ENCODE peak calls at places on chromosomes 11 and 22, in seven cellular contexts. R, I, D, S, Q, V and Z are unnamed samples.

GRCh38 chr11:1570896-1571759 is 943 bp downstream of the DUSP8 start:
- DNase-seq in R (no peak), I (no peak), D (no peak), S (no peak), Q (peak; percentile 60), V (no peak), Z (no peak)

GRCh38 chr22:41563051-41563711 is 2.4 kb downstream of the CSDC2 start:
- DNase-seq in R (no peak), I (peak; percentile 76), D (peak; percentile 84), S (no peak), Q (peak; percentile 84), V (no peak), Z (no peak)

GRCh38 chr11:100866453-100866852 is 179.4 kb downstream of the ARHGAP42 start:
- DNase-seq in R (no peak), I (no peak), D (no peak), S (no peak), Q (no peak), V (no peak), Z (no peak)

GRCh38 chr11:118274184-118274583 is 10.1 kb upstream of the MPZL2 start:
- DNase-seq in R (no peak), I (no peak), D (no peak), S (no peak), Q (no peak), V (peak; percentile 66), Z (no peak)

GRCh38 chr22:45428391-45429385 is 15.2 kb downstream of the RIBC2 start:
- DNase-seq in R (no peak), I (no peak), D (no peak), S (no peak), Q (no peak), V (no peak), Z (no peak)

GRCh38 chr11:61542024-61542461 is 33.5 kb downstream of the LRRC10B start:
- DNase-seq in R (no peak), I (no peak), D (no peak), S (no peak), Q (no peak), V (no peak), Z (no peak)

GRCh38 chr11:125624756-125625213 is at the start of gene CHEK1:
- DNase-seq in R (no peak), I (no peak), D (no peak), S (no peak), Q (peak; percentile 10), V (no peak), Z (no peak)

GRCh38 chr11:110711776-110712642 is at the start of gene ARHGAP20:
- DNase-seq in R (peak; percentile 55), I (peak; percentile 42), D (peak; percentile 79), S (peak; percentile 31), Q (peak; percentile 75), V (peak; percentile 42), Z (peak; percentile 58)

GRCh38 chr11:61362542-61362875 is 335 bp downstream of the TMEM138 start:
- DNase-seq in R (no peak), I (peak; percentile 26), D (no peak), S (peak; percentile 56), Q (no peak), V (no peak), Z (no peak)

GRCh38 chr11:18310800-18311340 is 11.1 kb downstream of the HPS5 start:
- DNase-seq in R (no peak), I (no peak), D (peak; percentile 54), S (no peak), Q (no peak), V (no peak), Z (no peak)

GRCh38 chr11:798093-798713 is at the start of gene SLC25A22:
- DNase-seq in R (peak; percentile 81), I (no peak), D (peak; percentile 66), S (peak; percentile 82), Q (peak; percentile 85), V (peak; percentile 64), Z (peak; percentile 90)

GRCh38 chr11:2778630-2779498 is 79.1 kb upstream of the KCNQ1OT1 start:
- DNase-seq in R (peak; percentile 78), I (no peak), D (peak; percentile 94), S (peak; percentile 3), Q (no peak), V (peak; percentile 87), Z (peak; percentile 83)

GRCh38 chr11:131064373-131064991 is 148.2 kb upstream of the SNX19 start:
- DNase-seq in R (peak; percentile 25), I (peak; percentile 35), D (peak; percentile 39), S (peak; percentile 19), Q (peak; percentile 90), V (peak; percentile 25), Z (peak; percentile 20)